ENCODE peak calls at places on chromosomes 5 and 9, in seven cellular contexts. W is substantia nigra; Y is EL; Q is CD8-positive, alpha-beta T cell; A is C1 segment of cervical spinal cord; M is ACHN; F is aorta. V is an unnamed sample.

GRCh38 chr5:33068786-33069185 is 357.7 kb downstream of the NPR3 start:
- DNase-seq in F (no peak), A (no peak), Y (peak; percentile 18), M (no peak), Q (no peak), W (no peak), V (peak; percentile 62)

GRCh38 chr9:110626109-110626829 is 42.3 kb upstream of the MUSK start:
- DNase-seq in A (no peak), Y (peak; percentile 95), Q (no peak), W (no peak), F (no peak), M (no peak), V (no peak)

GRCh38 chr9:126411948-126412284 is 85.3 kb downstream of the MVB12B start:
- DNase-seq in M (no peak), F (no peak), A (no peak), Q (no peak), W (no peak), Y (no peak), V (no peak)

GRCh38 chr9:82418334-82418733 is 429.8 kb downstream of the SPATA31D1 start:
- DNase-seq in W (no peak), Y (no peak), Q (no peak), A (no peak), M (no peak), F (no peak), V (no peak)

GRCh38 chr9:113376634-113377531 is at the start of gene HDHD3:
- DNase-seq in W (peak; percentile 25), M (peak; percentile 79), F (peak; percentile 92), A (no peak), Y (peak; percentile 79), Q (peak; percentile 74), V (no peak)

GRCh38 chr5:154476343-154477213 is 1.4 kb downstream of the HAND1 start:
- DNase-seq in M (no peak), W (no peak), F (no peak), A (no peak), Y (no peak), Q (no peak), V (no peak)

GRCh38 chr9:132752877-132753592 is 82.8 kb downstream of the GTF3C4 start:
- DNase-seq in A (no peak), W (no peak), Q (no peak), M (no peak), F (peak; percentile 53), Y (no peak), V (no peak)

GRCh38 chr5:36158144-36158543 is 6.2 kb downstream of the SKP2 start:
- DNase-seq in W (no peak), Q (no peak), Y (peak; percentile 69), A (no peak), F (no peak), M (no peak), V (no peak)

GRCh38 chr5:154851351-154851750 is 948 bp upstream of the FAXDC2 start:
- DNase-seq in W (no peak), F (no peak), Y (no peak), Q (no peak), M (no peak), A (no peak), V (no peak)

GRCh38 chr5:68953885-68954617 is 139.8 kb upstream of the SLC30A5 start:
- DNase-seq in W (no peak), M (no peak), Q (no peak), A (no peak), F (no peak), Y (peak; percentile 6), V (no peak)

GRCh38 chr9:79408617-79409016 is 163.1 kb upstream of the TLE4 start:
- DNase-seq in A (no peak), W (no peak), M (no peak), F (no peak), Q (no peak), Y (peak; percentile 65), V (no peak)

GRCh38 chr5:172284275-172284971 is 859 bp upstream of the UBTD2 start:
- DNase-seq in A (no peak), Q (no peak), F (no peak), W (no peak), Y (peak; percentile 45), M (peak; percentile 14), V (peak; percentile 76)

GRCh38 chr5:9226026-9226536 is 319.8 kb downstream of the SEMA5A start:
- DNase-seq in Y (no peak), F (no peak), M (no peak), A (no peak), Q (no peak), W (no peak), V (no peak)

GRCh38 chr9:110033869-110034268 is 174.1 kb downstream of the C9orf152 start:
- DNase-seq in F (no peak), W (no peak), Y (peak; percentile 79), A (no peak), Q (no peak), M (peak; percentile 66), V (no peak)

GRCh38 chr5:71782393-71782770 is 63.3 kb downstream of the CARTPT start:
- DNase-seq in A (no peak), M (no peak), F (no peak), Y (no peak), Q (no peak), W (no peak), V (no peak)

GRCh38 chr9:76624381-76625048 is 139.7 kb upstream of the PCA3 start:
- DNase-seq in W (no peak), F (no peak), A (no peak), Y (no peak), M (no peak), Q (no peak), V (no peak)

V was measured in RWPE2.